ENCODE peak calls at places on chromosomes 12 and 14, in nine cellular contexts. One of them, this sample, is unnamed.

GRCh38 chr12:111180830-111181726 is 187.8 kb downstream of the PHETA1 start:
- DNase-seq in Ammon's horn: peak; percentile 70
- DNase-seq in Daoy: peak; percentile 62
- DNase-seq in AG10803: peak; percentile 37
- DNase-seq in ELR: no peak
- DNase-seq in mucosa of descending colon: peak; percentile 66
- DNase-seq in GM13976: no peak
- DNase-seq in stimulated activated CD8-positive, alpha-beta memory T cell treated with anti-CD3 and anti-CD28 coated beads, Interleukin-4, amount 100 ng/mL, for 24 hours: no peak
- DNase-seq in activated gamma-delta T cell treated with anti-CD3 and anti-CD28 coated beads, Interleukin-2, amount 50 U/mL, for 16 hours: no peak
- DNase-seq in this sample: peak; percentile 59

GRCh38 chr12:75488553-75488952 is 8.0 kb downstream of the GLIPR1 start:
- DNase-seq in Ammon's horn: peak; percentile 29
- DNase-seq in Daoy: peak; percentile 64
- DNase-seq in AG10803: peak; percentile 55
- DNase-seq in ELR: peak; percentile 66
- DNase-seq in mucosa of descending colon: no peak
- DNase-seq in GM13976: no peak
- DNase-seq in stimulated activated CD8-positive, alpha-beta memory T cell treated with anti-CD3 and anti-CD28 coated beads, Interleukin-4, amount 100 ng/mL, for 24 hours: no peak
- DNase-seq in activated gamma-delta T cell treated with anti-CD3 and anti-CD28 coated beads, Interleukin-2, amount 50 U/mL, for 16 hours: no peak
- DNase-seq in this sample: no peak

GRCh38 chr12:31849090-31849687 is 110.0 kb upstream of the RESF1 start:
- DNase-seq in Ammon's horn: no peak
- DNase-seq in Daoy: no peak
- DNase-seq in AG10803: no peak
- DNase-seq in ELR: peak; percentile 63
- DNase-seq in mucosa of descending colon: no peak
- DNase-seq in GM13976: no peak
- DNase-seq in stimulated activated CD8-positive, alpha-beta memory T cell treated with anti-CD3 and anti-CD28 coated beads, Interleukin-4, amount 100 ng/mL, for 24 hours: no peak
- DNase-seq in activated gamma-delta T cell treated with anti-CD3 and anti-CD28 coated beads, Interleukin-2, amount 50 U/mL, for 16 hours: no peak
- DNase-seq in this sample: no peak

GRCh38 chr14:103881927-103882281 is 34.5 kb upstream of the PPP1R13B start:
- DNase-seq in Ammon's horn: no peak
- DNase-seq in Daoy: no peak
- DNase-seq in AG10803: no peak
- DNase-seq in ELR: no peak
- DNase-seq in mucosa of descending colon: no peak
- DNase-seq in GM13976: no peak
- DNase-seq in stimulated activated CD8-positive, alpha-beta memory T cell treated with anti-CD3 and anti-CD28 coated beads, Interleukin-4, amount 100 ng/mL, for 24 hours: no peak
- DNase-seq in activated gamma-delta T cell treated with anti-CD3 and anti-CD28 coated beads, Interleukin-2, amount 50 U/mL, for 16 hours: no peak
- DNase-seq in this sample: no peak

GRCh38 chr14:55712505-55712904 is 132.5 kb downstream of the KTN1 start:
- DNase-seq in Ammon's horn: peak; percentile 20
- DNase-seq in Daoy: no peak
- DNase-seq in AG10803: no peak
- DNase-seq in ELR: no peak
- DNase-seq in mucosa of descending colon: no peak
- DNase-seq in GM13976: no peak
- DNase-seq in stimulated activated CD8-positive, alpha-beta memory T cell treated with anti-CD3 and anti-CD28 coated beads, Interleukin-4, amount 100 ng/mL, for 24 hours: no peak
- DNase-seq in activated gamma-delta T cell treated with anti-CD3 and anti-CD28 coated beads, Interleukin-2, amount 50 U/mL, for 16 hours: no peak
- DNase-seq in this sample: no peak

GRCh38 chr14:58607571-58608317 is 30.0 kb upstream of the DACT1 start:
- DNase-seq in Ammon's horn: no peak
- DNase-seq in Daoy: peak; percentile 20
- DNase-seq in AG10803: peak; percentile 77
- DNase-seq in ELR: peak; percentile 85
- DNase-seq in mucosa of descending colon: no peak
- DNase-seq in GM13976: no peak
- DNase-seq in stimulated activated CD8-positive, alpha-beta memory T cell treated with anti-CD3 and anti-CD28 coated beads, Interleukin-4, amount 100 ng/mL, for 24 hours: no peak
- DNase-seq in activated gamma-delta T cell treated with anti-CD3 and anti-CD28 coated beads, Interleukin-2, amount 50 U/mL, for 16 hours: no peak
- DNase-seq in this sample: no peak

GRCh38 chr12:89280833-89281533 is 71.3 kb downstream of the DUSP6 start:
- DNase-seq in Ammon's horn: no peak
- DNase-seq in Daoy: no peak
- DNase-seq in AG10803: peak; percentile 12
- DNase-seq in ELR: peak; percentile 34
- DNase-seq in mucosa of descending colon: no peak
- DNase-seq in GM13976: no peak
- DNase-seq in stimulated activated CD8-positive, alpha-beta memory T cell treated with anti-CD3 and anti-CD28 coated beads, Interleukin-4, amount 100 ng/mL, for 24 hours: no peak
- DNase-seq in activated gamma-delta T cell treated with anti-CD3 and anti-CD28 coated beads, Interleukin-2, amount 50 U/mL, for 16 hours: no peak
- DNase-seq in this sample: no peak

GRCh38 chr12:6532927-6533652 is 1.2 kb upstream of the GAPDH start:
- DNase-seq in Ammon's horn: peak; percentile 86
- DNase-seq in Daoy: peak; percentile 92
- DNase-seq in AG10803: peak; percentile 75
- DNase-seq in ELR: peak; percentile 91
- DNase-seq in mucosa of descending colon: peak; percentile 82
- DNase-seq in GM13976: peak; percentile 71
- DNase-seq in stimulated activated CD8-positive, alpha-beta memory T cell treated with anti-CD3 and anti-CD28 coated beads, Interleukin-4, amount 100 ng/mL, for 24 hours: no peak
- DNase-seq in activated gamma-delta T cell treated with anti-CD3 and anti-CD28 coated beads, Interleukin-2, amount 50 U/mL, for 16 hours: no peak
- DNase-seq in this sample: peak; percentile 62

GRCh38 chr12:107436376-107436775 is 249.2 kb upstream of the PWP1 start:
- DNase-seq in Ammon's horn: no peak
- DNase-seq in Daoy: peak; percentile 70
- DNase-seq in AG10803: peak; percentile 88
- DNase-seq in ELR: peak; percentile 77
- DNase-seq in mucosa of descending colon: no peak
- DNase-seq in GM13976: no peak
- DNase-seq in stimulated activated CD8-positive, alpha-beta memory T cell treated with anti-CD3 and anti-CD28 coated beads, Interleukin-4, amount 100 ng/mL, for 24 hours: no peak
- DNase-seq in activated gamma-delta T cell treated with anti-CD3 and anti-CD28 coated beads, Interleukin-2, amount 50 U/mL, for 16 hours: no peak
- DNase-seq in this sample: no peak

GRCh38 chr12:91316825-91317224 is 134.2 kb upstream of the DCN start:
- DNase-seq in Ammon's horn: no peak
- DNase-seq in Daoy: no peak
- DNase-seq in AG10803: peak; percentile 76
- DNase-seq in ELR: no peak
- DNase-seq in mucosa of descending colon: no peak
- DNase-seq in GM13976: no peak
- DNase-seq in stimulated activated CD8-positive, alpha-beta memory T cell treated with anti-CD3 and anti-CD28 coated beads, Interleukin-4, amount 100 ng/mL, for 24 hours: no peak
- DNase-seq in activated gamma-delta T cell treated with anti-CD3 and anti-CD28 coated beads, Interleukin-2, amount 50 U/mL, for 16 hours: no peak
- DNase-seq in this sample: no peak

GRCh38 chr12:109598428-109598854 is 24.8 kb downstream of the MVK start:
- DNase-seq in Ammon's horn: no peak
- DNase-seq in Daoy: no peak
- DNase-seq in AG10803: no peak
- DNase-seq in ELR: no peak
- DNase-seq in mucosa of descending colon: no peak
- DNase-seq in GM13976: no peak
- DNase-seq in stimulated activated CD8-positive, alpha-beta memory T cell treated with anti-CD3 and anti-CD28 coated beads, Interleukin-4, amount 100 ng/mL, for 24 hours: no peak
- DNase-seq in activated gamma-delta T cell treated with anti-CD3 and anti-CD28 coated beads, Interleukin-2, amount 50 U/mL, for 16 hours: no peak
- DNase-seq in this sample: no peak

GRCh38 chr14:92728781-92729364 is 19.6 kb downstream of the LGMN start:
- DNase-seq in Ammon's horn: no peak
- DNase-seq in Daoy: peak; percentile 76
- DNase-seq in AG10803: no peak
- DNase-seq in ELR: peak; percentile 76
- DNase-seq in mucosa of descending colon: no peak
- DNase-seq in GM13976: no peak
- DNase-seq in stimulated activated CD8-positive, alpha-beta memory T cell treated with anti-CD3 and anti-CD28 coated beads, Interleukin-4, amount 100 ng/mL, for 24 hours: no peak
- DNase-seq in activated gamma-delta T cell treated with anti-CD3 and anti-CD28 coated beads, Interleukin-2, amount 50 U/mL, for 16 hours: no peak
- DNase-seq in this sample: no peak

GRCh38 chr12:2652401-2653081 is 142.2 kb upstream of the FKBP4 start:
- DNase-seq in Ammon's horn: no peak
- DNase-seq in Daoy: no peak
- DNase-seq in AG10803: no peak
- DNase-seq in ELR: no peak
- DNase-seq in mucosa of descending colon: no peak
- DNase-seq in GM13976: no peak
- DNase-seq in stimulated activated CD8-positive, alpha-beta memory T cell treated with anti-CD3 and anti-CD28 coated beads, Interleukin-4, amount 100 ng/mL, for 24 hours: no peak
- DNase-seq in activated gamma-delta T cell treated with anti-CD3 and anti-CD28 coated beads, Interleukin-2, amount 50 U/mL, for 16 hours: no peak
- DNase-seq in this sample: no peak

GRCh38 chr14:32998433-32998832 is 59.8 kb downstream of the NPAS3 start:
- DNase-seq in Ammon's horn: no peak
- DNase-seq in Daoy: peak; percentile 15
- DNase-seq in AG10803: peak; percentile 21
- DNase-seq in ELR: peak; percentile 39
- DNase-seq in mucosa of descending colon: no peak
- DNase-seq in GM13976: no peak
- DNase-seq in stimulated activated CD8-positive, alpha-beta memory T cell treated with anti-CD3 and anti-CD28 coated beads, Interleukin-4, amount 100 ng/mL, for 24 hours: no peak
- DNase-seq in activated gamma-delta T cell treated with anti-CD3 and anti-CD28 coated beads, Interleukin-2, amount 50 U/mL, for 16 hours: no peak
- DNase-seq in this sample: no peak

GRCh38 chr12:52871291-52871961 is 22.6 kb upstream of the KRT78 start:
- DNase-seq in Ammon's horn: peak; percentile 35
- DNase-seq in Daoy: peak; percentile 97
- DNase-seq in AG10803: peak; percentile 89
- DNase-seq in ELR: peak; percentile 87
- DNase-seq in mucosa of descending colon: peak; percentile 71
- DNase-seq in GM13976: no peak
- DNase-seq in stimulated activated CD8-positive, alpha-beta memory T cell treated with anti-CD3 and anti-CD28 coated beads, Interleukin-4, amount 100 ng/mL, for 24 hours: no peak
- DNase-seq in activated gamma-delta T cell treated with anti-CD3 and anti-CD28 coated beads, Interleukin-2, amount 50 U/mL, for 16 hours: no peak
- DNase-seq in this sample: no peak

GRCh38 chr12:76719171-76719631 is 44.7 kb upstream of the ZDHHC17 start:
- DNase-seq in Ammon's horn: peak; percentile 78
- DNase-seq in Daoy: peak; percentile 15
- DNase-seq in AG10803: peak; percentile 86
- DNase-seq in ELR: no peak
- DNase-seq in mucosa of descending colon: no peak
- DNase-seq in GM13976: no peak
- DNase-seq in stimulated activated CD8-positive, alpha-beta memory T cell treated with anti-CD3 and anti-CD28 coated beads, Interleukin-4, amount 100 ng/mL, for 24 hours: no peak
- DNase-seq in activated gamma-delta T cell treated with anti-CD3 and anti-CD28 coated beads, Interleukin-2, amount 50 U/mL, for 16 hours: no peak
- DNase-seq in this sample: no peak

GRCh38 chr14:23569443-23570151 is 2.0 kb upstream of the AP1G2 start:
- DNase-seq in Ammon's horn: peak; percentile 90
- DNase-seq in Daoy: peak; percentile 37
- DNase-seq in AG10803: no peak
- DNase-seq in ELR: peak; percentile 23
- DNase-seq in mucosa of descending colon: no peak
- DNase-seq in GM13976: peak; percentile 54
- DNase-seq in stimulated activated CD8-positive, alpha-beta memory T cell treated with anti-CD3 and anti-CD28 coated beads, Interleukin-4, amount 100 ng/mL, for 24 hours: no peak
- DNase-seq in activated gamma-delta T cell treated with anti-CD3 and anti-CD28 coated beads, Interleukin-2, amount 50 U/mL, for 16 hours: no peak
- DNase-seq in this sample: no peak

GRCh38 chr12:89357297-89357730 is 5.0 kb upstream of the DUSP6 start:
- DNase-seq in Ammon's horn: no peak
- DNase-seq in Daoy: no peak
- DNase-seq in AG10803: no peak
- DNase-seq in ELR: no peak
- DNase-seq in mucosa of descending colon: no peak
- DNase-seq in GM13976: no peak
- DNase-seq in stimulated activated CD8-positive, alpha-beta memory T cell treated with anti-CD3 and anti-CD28 coated beads, Interleukin-4, amount 100 ng/mL, for 24 hours: no peak
- DNase-seq in activated gamma-delta T cell treated with anti-CD3 and anti-CD28 coated beads, Interleukin-2, amount 50 U/mL, for 16 hours: no peak
- DNase-seq in this sample: no peak

GRCh38 chr12:119770146-119770545 is 102.2 kb downstream of the PRKAB1 start:
- DNase-seq in Ammon's horn: no peak
- DNase-seq in Daoy: no peak
- DNase-seq in AG10803: no peak
- DNase-seq in ELR: peak; percentile 52
- DNase-seq in mucosa of descending colon: no peak
- DNase-seq in GM13976: no peak
- DNase-seq in stimulated activated CD8-positive, alpha-beta memory T cell treated with anti-CD3 and anti-CD28 coated beads, Interleukin-4, amount 100 ng/mL, for 24 hours: no peak
- DNase-seq in activated gamma-delta T cell treated with anti-CD3 and anti-CD28 coated beads, Interleukin-2, amount 50 U/mL, for 16 hours: no peak
- DNase-seq in this sample: no peak

GRCh38 chr12:113247123-113248045 is 26.1 kb downstream of the TPCN1 start:
- DNase-seq in Ammon's horn: no peak
- DNase-seq in Daoy: peak; percentile 87
- DNase-seq in AG10803: no peak
- DNase-seq in ELR: peak; percentile 70
- DNase-seq in mucosa of descending colon: no peak
- DNase-seq in GM13976: no peak
- DNase-seq in stimulated activated CD8-positive, alpha-beta memory T cell treated with anti-CD3 and anti-CD28 coated beads, Interleukin-4, amount 100 ng/mL, for 24 hours: no peak
- DNase-seq in activated gamma-delta T cell treated with anti-CD3 and anti-CD28 coated beads, Interleukin-2, amount 50 U/mL, for 16 hours: no peak
- DNase-seq in this sample: no peak

GRCh38 chr12:25322918-25323773 is 72.4 kb upstream of the KRAS start:
- DNase-seq in Ammon's horn: no peak
- DNase-seq in Daoy: peak; percentile 60
- DNase-seq in AG10803: no peak
- DNase-seq in ELR: peak; percentile 37
- DNase-seq in mucosa of descending colon: no peak
- DNase-seq in GM13976: no peak
- DNase-seq in stimulated activated CD8-positive, alpha-beta memory T cell treated with anti-CD3 and anti-CD28 coated beads, Interleukin-4, amount 100 ng/mL, for 24 hours: no peak
- DNase-seq in activated gamma-delta T cell treated with anti-CD3 and anti-CD28 coated beads, Interleukin-2, amount 50 U/mL, for 16 hours: no peak
- DNase-seq in this sample: no peak

GRCh38 chr12:102120886-102121285 is 903 bp downstream of the PARPBP start:
- DNase-seq in Ammon's horn: no peak
- DNase-seq in Daoy: peak; percentile 41
- DNase-seq in AG10803: peak; percentile 29
- DNase-seq in ELR: peak; percentile 60
- DNase-seq in mucosa of descending colon: no peak
- DNase-seq in GM13976: peak; percentile 16
- DNase-seq in stimulated activated CD8-positive, alpha-beta memory T cell treated with anti-CD3 and anti-CD28 coated beads, Interleukin-4, amount 100 ng/mL, for 24 hours: no peak
- DNase-seq in activated gamma-delta T cell treated with anti-CD3 and anti-CD28 coated beads, Interleukin-2, amount 50 U/mL, for 16 hours: no peak
- DNase-seq in this sample: no peak

GRCh38 chr12:53195516-53196420 is 11.3 kb downstream of the ITGB7 start:
- DNase-seq in Ammon's horn: no peak
- DNase-seq in Daoy: peak; percentile 37
- DNase-seq in AG10803: no peak
- DNase-seq in ELR: no peak
- DNase-seq in mucosa of descending colon: no peak
- DNase-seq in GM13976: no peak
- DNase-seq in stimulated activated CD8-positive, alpha-beta memory T cell treated with anti-CD3 and anti-CD28 coated beads, Interleukin-4, amount 100 ng/mL, for 24 hours: no peak
- DNase-seq in activated gamma-delta T cell treated with anti-CD3 and anti-CD28 coated beads, Interleukin-2, amount 50 U/mL, for 16 hours: no peak
- DNase-seq in this sample: no peak

GRCh38 chr14:89667983-89668382 is 250.9 kb upstream of the FOXN3 start:
- DNase-seq in Ammon's horn: no peak
- DNase-seq in Daoy: peak; percentile 20
- DNase-seq in AG10803: no peak
- DNase-seq in ELR: no peak
- DNase-seq in mucosa of descending colon: no peak
- DNase-seq in GM13976: no peak
- DNase-seq in stimulated activated CD8-positive, alpha-beta memory T cell treated with anti-CD3 and anti-CD28 coated beads, Interleukin-4, amount 100 ng/mL, for 24 hours: no peak
- DNase-seq in activated gamma-delta T cell treated with anti-CD3 and anti-CD28 coated beads, Interleukin-2, amount 50 U/mL, for 16 hours: no peak
- DNase-seq in this sample: no peak

GRCh38 chr12:2582631-2583616 is 211.8 kb upstream of the FKBP4 start:
- DNase-seq in Ammon's horn: peak; percentile 63
- DNase-seq in Daoy: peak; percentile 80
- DNase-seq in AG10803: peak; percentile 50
- DNase-seq in ELR: peak; percentile 63
- DNase-seq in mucosa of descending colon: peak; percentile 66
- DNase-seq in GM13976: peak; percentile 88
- DNase-seq in stimulated activated CD8-positive, alpha-beta memory T cell treated with anti-CD3 and anti-CD28 coated beads, Interleukin-4, amount 100 ng/mL, for 24 hours: peak; percentile 26
- DNase-seq in activated gamma-delta T cell treated with anti-CD3 and anti-CD28 coated beads, Interleukin-2, amount 50 U/mL, for 16 hours: peak; percentile 4
- DNase-seq in this sample: peak; percentile 32

GRCh38 chr12:68176252-68176651 is 16.7 kb upstream of the IFNG start:
- DNase-seq in Ammon's horn: no peak
- DNase-seq in Daoy: no peak
- DNase-seq in AG10803: no peak
- DNase-seq in ELR: no peak
- DNase-seq in mucosa of descending colon: no peak
- DNase-seq in GM13976: no peak
- DNase-seq in stimulated activated CD8-positive, alpha-beta memory T cell treated with anti-CD3 and anti-CD28 coated beads, Interleukin-4, amount 100 ng/mL, for 24 hours: no peak
- DNase-seq in activated gamma-delta T cell treated with anti-CD3 and anti-CD28 coated beads, Interleukin-2, amount 50 U/mL, for 16 hours: no peak
- DNase-seq in this sample: no peak

This sample was measured in NCI-H526 treated with DMSO at 0.1 percent for 48 hours.